ENCODE peak calls at places on chromosomes 11 and 22, in nine cellular contexts. C is H9; Q is stimulated activated CD8-positive, alpha-beta memory T cell treated with anti-CD3 and anti-CD28 coated beads, Interleukin-15, amount 100 ng/mL, for 1 hour; T is NCI-H2081; I is brain microvascular endothelial cell; W is caudate nucleus; N is iPS-NIHi11; E is Jurkat, Clone E6-1; P is islet precursor cell. R is an unnamed sample.

GRCh38 chr22:49024775-49025440 is 802.8 kb downstream of the BRD1 start:
- DNase-seq in C (no peak), Q (no peak), T (no peak), I (no peak), W (no peak), N (no peak), E (no peak), P (no peak), R (no peak)

GRCh38 chr11:119055901-119056300 is 1.1 kb downstream of the HYOU1 start:
- DNase-seq in C (no peak), Q (no peak), T (peak), I (no peak), W (no peak), N (peak), E (peak), P (no peak), R (peak)

GRCh38 chr11:16785520-16786128 is 47.2 kb downstream of the C11orf58 start:
- DNase-seq in C (peak), Q (peak), T (peak), I (peak), W (peak), N (peak), E (peak), P (peak), R (peak)

GRCh38 chr22:49960159-49960966 is at the start of gene PIM3:
- DNase-seq in C (peak), Q (peak), T (peak), I (peak), W (peak), N (peak), E (peak), P (peak), R (peak)

GRCh38 chr11:11586465-11586864 is 35.3 kb downstream of the GALNT18 start:
- DNase-seq in C (no peak), Q (no peak), T (no peak), I (no peak), W (no peak), N (no peak), E (no peak), P (peak), R (no peak)

GRCh38 chr11:111469200-111469599 is 43.0 kb downstream of the BTG4 start:
- DNase-seq in C (no peak), Q (no peak), T (no peak), I (peak), W (no peak), N (no peak), E (peak), P (no peak), R (no peak)

GRCh38 chr11:117606807-117607206 is 190.2 kb downstream of the DSCAML1 start:
- DNase-seq in C (no peak), Q (no peak), T (no peak), I (no peak), W (no peak), N (no peak), E (no peak), P (no peak), R (no peak)

GRCh38 chr11:130403301-130403804 is 25.1 kb downstream of the ADAMTS8 start:
- DNase-seq in C (peak), Q (no peak), T (no peak), I (peak), W (peak), N (peak), E (no peak), P (peak), R (peak)

GRCh38 chr11:2693851-2694261 is 5.9 kb downstream of the KCNQ1OT1 start:
- DNase-seq in C (peak), Q (no peak), T (no peak), I (no peak), W (no peak), N (no peak), E (no peak), P (peak), R (no peak)

GRCh38 chr11:17478064-17478463 is 1.4 kb upstream of the ABCC8 start:
- DNase-seq in C (no peak), Q (no peak), T (no peak), I (no peak), W (no peak), N (no peak), E (no peak), P (no peak), R (no peak)

GRCh38 chr22:46054091-46054877 is 77.3 kb upstream of the WNT7B start:
- DNase-seq in C (no peak), Q (no peak), T (peak), I (no peak), W (peak), N (peak), E (no peak), P (peak), R (peak)

GRCh38 chr11:77403228-77403627 is 70.7 kb downstream of the PAK1 start:
- DNase-seq in C (no peak), Q (no peak), T (no peak), I (no peak), W (no peak), N (no peak), E (no peak), P (no peak), R (no peak)

R was measured in HT1080.